ENCODE peak calls at places on chromosomes 13 and 19, in four cellular contexts. Y is hepatocyte, T is AG04450, U is cardiac muscle cell. K is an unnamed sample.
A peak's percentile ranks its signal among the peaks of the same experiment; 100 is the strongest.

GRCh38 chr13:26721251-26721939 is 39.2 kb downstream of the GPR12 start:
- DNase-seq in Y (no peak), T (no peak), U (no peak), K (no peak)

GRCh38 chr19:13012690-13013608 is 17.7 kb downstream of the NFIX start:
- DNase-seq in U (no peak), Y (peak; percentile 63), T (no peak), K (no peak)

GRCh38 chr19:44820648-44821609 is 12.0 kb downstream of the BCAM start:
- DNase-seq in Y (no peak), T (no peak), U (peak; percentile 87), K (no peak)

GRCh38 chr19:28956421-28956820 is 256.5 kb downstream of the UQCRFS1 start:
- DNase-seq in U (no peak), T (no peak), Y (no peak), K (no peak)

GRCh38 chr13:34349091-34349722 is 531.3 kb downstream of the RFC3 start:
- DNase-seq in T (peak; percentile 80), U (no peak), Y (peak; percentile 40), K (no peak)

GRCh38 chr13:42593719-42594012 is 19.7 kb downstream of the TNFSF11 start:
- DNase-seq in T (no peak), Y (no peak), U (no peak), K (no peak)

GRCh38 chr19:18436651-18437478 is 1.1 kb downstream of the ISYNA1 start:
- DNase-seq in Y (peak; percentile 92), U (peak; percentile 97), T (no peak), K (peak; percentile 73)

GRCh38 chr13:113558461-113558860 is 26.1 kb upstream of the TFDP1 start:
- DNase-seq in Y (no peak), U (no peak), T (no peak), K (no peak)

GRCh38 chr19:33906578-33907335 is 110.1 kb downstream of the KCTD15 start:
- DNase-seq in U (no peak), T (no peak), Y (peak; percentile 28), K (no peak)

GRCh38 chr19:17111766-17112165 is 36.2 kb downstream of the MYO9B start:
- DNase-seq in T (no peak), U (no peak), Y (no peak), K (no peak)

GRCh38 chr19:17113127-17113785 is 37.7 kb downstream of the MYO9B start:
- DNase-seq in Y (no peak), U (no peak), T (no peak), K (no peak)

GRCh38 chr19:17110599-17110966 is 35.0 kb downstream of the MYO9B start:
- DNase-seq in Y (no peak), T (no peak), U (no peak), K (no peak)

GRCh38 chr19:17112700-17113099 is 37.1 kb downstream of the MYO9B start:
- DNase-seq in T (no peak), Y (no peak), U (no peak), K (no peak)

GRCh38 chr19:17112271-17112670 is 36.7 kb downstream of the MYO9B start:
- DNase-seq in Y (no peak), U (no peak), T (no peak), K (no peak)
- H3K4me3 ChIP-seq in Y (no peak overlapping the region), U (no peak overlapping the region), T (no peak overlapping the region), K (no peak overlapping the region)

GRCh38 chr19:47481460-47482052 is 2.5 kb downstream of the KPTN start:
- DNase-seq in T (no peak), U (no peak), Y (no peak), K (no peak)
- H3K4me3 ChIP-seq in T (no peak overlapping the region), U (no peak overlapping the region), Y (no peak overlapping the region), K (no peak overlapping the region)

GRCh38 chr13:27928805-27929753 is 9.3 kb downstream of the PDX1 start:
- DNase-seq in Y (no peak), U (no peak), T (no peak), K (no peak)

GRCh38 chr13:27926644-27927434 is 7.0 kb downstream of the PDX1 start:
- DNase-seq in T (no peak), Y (no peak), U (no peak), K (no peak)

GRCh38 chr13:27927444-27928352 is 7.9 kb downstream of the PDX1 start:
- DNase-seq in U (no peak), Y (no peak), T (no peak), K (no peak)

GRCh38 chr13:27929868-27930267 is 10.1 kb downstream of the PDX1 start:
- DNase-seq in Y (no peak), T (no peak), U (no peak), K (no peak)

DNA sequence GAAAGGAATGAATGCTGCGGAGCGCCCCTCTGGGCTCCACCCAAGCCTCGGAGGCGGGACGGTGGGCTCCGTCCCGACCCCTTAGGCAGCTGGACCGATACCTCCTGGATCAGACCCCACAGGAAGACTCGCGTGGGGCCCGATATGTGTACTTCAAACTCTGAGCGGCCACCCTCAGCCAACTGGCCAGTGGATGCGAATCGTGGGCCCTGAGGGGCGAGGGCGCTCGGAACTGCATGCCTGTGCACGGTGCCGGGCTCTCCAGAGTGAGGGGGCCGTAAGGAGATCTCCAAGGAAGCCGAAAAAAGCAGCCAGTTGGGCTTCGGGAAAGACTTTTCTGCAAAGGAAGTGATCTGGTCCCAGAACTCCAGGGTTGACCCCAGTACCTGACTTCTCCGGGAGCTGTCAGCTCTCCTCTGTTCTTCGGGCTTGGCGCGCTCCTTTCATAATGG is 8.6 kb downstream of the PDX1 start:
- DNase-seq in Y (no peak), T (no peak), U (no peak), K (no peak)
- H3K4me3 ChIP-seq in Y (no peak overlapping the region), T (no peak overlapping the region), U (no peak overlapping the region), K (no peak overlapping the region)

GRCh38 chr13:94480672-94481145 is 1.2 kb upstream of the DCT start:
- DNase-seq in T (no peak), Y (peak; percentile 10), U (no peak), K (no peak)

GRCh38 chr13:94478913-94479312 is 569 bp downstream of the DCT start:
- DNase-seq in Y (no peak), U (no peak), T (no peak), K (no peak)

GRCh38 chr13:94479559-94480095 is at the start of gene DCT:
- DNase-seq in U (no peak), T (no peak), Y (no peak), K (no peak)

GRCh38 chr13:94483970-94484369 is 4.5 kb upstream of the DCT start:
- DNase-seq in Y (no peak), T (no peak), U (no peak), K (no peak)

DNA sequence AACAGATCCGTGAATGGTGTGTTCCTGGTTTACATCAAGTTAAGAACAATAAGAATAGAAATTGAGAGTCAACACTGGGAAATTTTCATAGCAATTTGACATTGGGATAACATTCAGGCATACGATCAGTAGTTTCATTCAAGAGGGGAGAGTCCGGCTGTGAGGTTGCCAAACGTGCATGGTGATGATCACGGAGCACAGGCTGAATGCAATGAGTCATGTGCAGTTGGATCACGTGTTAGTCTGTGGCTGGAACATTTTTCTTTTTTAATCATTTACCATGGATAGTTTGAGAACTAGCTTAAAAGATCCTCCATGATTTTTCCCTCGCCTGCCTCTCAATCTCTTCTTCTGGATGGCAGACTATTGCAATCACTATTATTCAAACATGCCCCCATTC is 2.5 kb upstream of the DCT start:
- DNase-seq in U (no peak), T (no peak), Y (peak; percentile 66), K (no peak)
- H3K4me3 ChIP-seq in U (no peak overlapping the region), T (no peak overlapping the region), Y (no peak overlapping the region), K (no peak overlapping the region)

GRCh38 chr13:46747031-46747820 is 49.7 kb downstream of the ESD start:
- DNase-seq in T (no peak), U (no peak), Y (no peak), K (peak; percentile 35)
- H3K4me3 ChIP-seq in T (no peak overlapping the region), U (no peak overlapping the region), Y (no peak overlapping the region), K (no peak overlapping the region)

GRCh38 chr13:99690426-99691189 is 189.3 kb downstream of the TM9SF2 start:
- DNase-seq in Y (no peak), U (no peak), T (no peak), K (no peak)

GRCh38 chr13:99691552-99691951 is 190.3 kb downstream of the TM9SF2 start:
- DNase-seq in U (no peak), Y (no peak), T (no peak), K (no peak)

GRCh38 chr13:99687728-99688397 is 186.6 kb downstream of the TM9SF2 start:
- DNase-seq in U (no peak), Y (no peak), T (no peak), K (no peak)

GRCh38 chr13:99688776-99689175 is 187.5 kb downstream of the TM9SF2 start:
- DNase-seq in T (no peak), U (no peak), Y (no peak), K (no peak)

GRCh38 chr13:99689955-99690354 is 188.7 kb downstream of the TM9SF2 start:
- DNase-seq in T (no peak), Y (no peak), U (no peak), K (no peak)
- H3K4me3 ChIP-seq in T (no peak overlapping the region), Y (no peak overlapping the region), U (no peak overlapping the region), K (no peak overlapping the region)

GRCh38 chr19:55673889-55674288 is 1.1 kb upstream of the EPN1 start:
- DNase-seq in T (no peak), Y (no peak), U (no peak), K (no peak)
- H3K4me3 ChIP-seq in T (no peak overlapping the region), Y (no peak overlapping the region), U (no peak overlapping the region), K (no peak overlapping the region)

GRCh38 chr19:42216653-42217521 is 590 bp downstream of the DEDD2 start:
- DNase-seq in Y (peak; percentile 71), U (peak; percentile 74), T (no peak), K (peak; percentile 62)
- H3K4me3 ChIP-seq in Y (peak overlapping the region; percentile 56), U (peak overlapping the region; percentile 60), T (peak overlapping the region; percentile 96), K (peak overlapping the region; percentile 97)

GRCh38 chr19:38351865-38352395 is 16.3 kb downstream of the CATSPERG start:
- DNase-seq in T (no peak), U (no peak), Y (no peak), K (no peak)
- H3K4me3 ChIP-seq in T (no peak overlapping the region), U (no peak overlapping the region), Y (no peak overlapping the region), K (no peak overlapping the region)

GRCh38 chr13:93234459-93234858 is 7.9 kb downstream of the GPC6 start:
- DNase-seq in T (no peak), U (no peak), Y (no peak), K (no peak)

GRCh38 chr13:93243375-93244063 is 16.9 kb downstream of the GPC6 start:
- DNase-seq in T (no peak), Y (no peak), U (no peak), K (no peak)

GRCh38 chr13:93233997-93234416 is 7.4 kb downstream of the GPC6 start:
- DNase-seq in U (no peak), T (no peak), Y (peak; percentile 23), K (no peak)

GRCh38 chr13:93235258-93236015 is 8.8 kb downstream of the GPC6 start:
- DNase-seq in T (no peak), U (no peak), Y (no peak), K (no peak)

GRCh38 chr13:93238711-93239110 is 12.1 kb downstream of the GPC6 start:
- DNase-seq in U (no peak), T (no peak), Y (no peak), K (no peak)
- H3K4me3 ChIP-seq in U (no peak overlapping the region), T (no peak overlapping the region), Y (no peak overlapping the region), K (no peak overlapping the region)

K was measured in Caco-2.